ENCODE peak calls at places on chromosomes 11 and 22, in nine cellular contexts. P is foreskin fibroblast; A is endothelial cell of umbilical vein; J is AG08395; Y is PC-9; G is activated naive CD8-positive, alpha-beta T cell treated with anti-CD3 and anti-CD28 coated beads for 36 hours; C is iris pigment epithelial cell; N is SHP77; K is T-helper 1 cell. M is an unnamed sample.

GRCh38 chr11:6895010-6895409 is 2.7 kb upstream of the OR2D2 start:
- DNase-seq in P (no peak), A (no peak), J (no peak), Y (no peak), G (no peak), C (no peak), N (no peak), K (no peak), M (no peak)

GRCh38 chr11:58592760-58593472 is 14.1 kb downstream of the ZFP91 start:
- DNase-seq in P (no peak), A (no peak), J (no peak), Y (no peak), G (peak; percentile 51), C (no peak), N (no peak), K (no peak), M (no peak)

GRCh38 chr11:95499516-95500135 is 268.6 kb upstream of the SESN3 start:
- DNase-seq in P (peak; percentile 75), A (no peak), J (peak; percentile 56), Y (no peak), G (no peak), C (no peak), N (no peak), K (no peak), M (no peak)

GRCh38 chr11:84899740-84900139 is 727.4 kb downstream of the DLG2 start:
- DNase-seq in P (no peak), A (no peak), J (no peak), Y (no peak), G (no peak), C (peak; percentile 29), N (no peak), K (no peak), M (no peak)

GRCh38 chr11:19602406-19602805 is 110.2 kb upstream of the NAV2 start:
- DNase-seq in P (no peak), A (no peak), J (no peak), Y (no peak), G (no peak), C (no peak), N (no peak), K (no peak), M (no peak)

GRCh38 chr22:27386186-27386585 is 415.4 kb downstream of the MN1 start:
- DNase-seq in P (no peak), A (no peak), J (no peak), Y (peak; percentile 44), G (no peak), C (no peak), N (no peak), K (no peak), M (no peak)

GRCh38 chr11:36509265-36509664 is 807 bp downstream of the TRAF6 start:
- DNase-seq in P (peak; percentile 39), A (peak; percentile 64), J (peak; percentile 18), Y (peak; percentile 58), G (no peak), C (peak; percentile 54), N (no peak), K (peak; percentile 13), M (no peak)

GRCh38 chr11:9280655-9281301 is 15.6 kb upstream of the DENND5A start:
- DNase-seq in P (peak; percentile 37), A (peak; percentile 41), J (no peak), Y (no peak), G (peak; percentile 63), C (peak; percentile 91), N (no peak), K (peak; percentile 10), M (peak; percentile 27)

GRCh38 chr11:70124321-70125061 is 46.4 kb downstream of the ANO1 start:
- DNase-seq in P (no peak), A (no peak), J (no peak), Y (no peak), G (no peak), C (no peak), N (no peak), K (no peak), M (no peak)

GRCh38 chr11:46657186-46657585 is 39.8 kb downstream of the ATG13 start:
- DNase-seq in P (no peak), A (no peak), J (no peak), Y (no peak), G (no peak), C (no peak), N (no peak), K (no peak), M (no peak)

GRCh38 chr11:122202951-122203456 is 87.0 kb upstream of the BLID start:
- DNase-seq in P (peak; percentile 91), A (no peak), J (peak; percentile 79), Y (no peak), G (peak; percentile 45), C (peak; percentile 84), N (no peak), K (peak; percentile 6), M (no peak)